ENCODE peak calls at places on chromosomes 12 and 14, in five cellular contexts. I, C, U, H and R are unnamed samples.
A peak's percentile ranks its signal among the peaks of the same experiment; 100 is the strongest.

GRCh38 chr12:6639151-6639773 is 3.5 kb upstream of the LPAR5 start:
- DNase-seq in I (no peak), C (no peak), U (no peak), H (peak; percentile 82), R (no peak)

GRCh38 chr12:56801661-56802622 is 38.8 kb downstream of the HSD17B6 start:
- DNase-seq in I (no peak), C (no peak), U (no peak), H (no peak), R (peak; percentile 31)

GRCh38 chr12:17809206-17809605 is 280.8 kb downstream of the RERGL start:
- DNase-seq in I (no peak), C (no peak), U (no peak), H (no peak), R (no peak)

GRCh38 chr12:38053113-38053512 is 263.5 kb upstream of the ALG10B start:
- DNase-seq in I (no peak), C (no peak), U (no peak), H (no peak), R (no peak)

GRCh38 chr14:99055816-99056215 is 216.2 kb downstream of the BCL11B start:
- DNase-seq in I (peak; percentile 34), C (no peak), U (no peak), H (no peak), R (no peak)

GRCh38 chr12:58496411-58496810 is 423.9 kb downstream of the LRIG3 start:
- DNase-seq in I (no peak), C (no peak), U (no peak), H (no peak), R (no peak)

GRCh38 chr12:114166360-114166759 is 200.2 kb upstream of the RBM19 start:
- DNase-seq in I (no peak), C (no peak), U (no peak), H (peak; percentile 43), R (peak; percentile 61)

GRCh38 chr14:46490150-46490769 is 161.3 kb downstream of the RPL10L start:
- DNase-seq in I (no peak), C (peak; percentile 52), U (no peak), H (no peak), R (peak; percentile 59)

GRCh38 chr14:98959410-98959809 is 312.6 kb downstream of the BCL11B start:
- DNase-seq in I (no peak), C (no peak), U (no peak), H (no peak), R (no peak)

GRCh38 chr12:124436366-124436765 is 131.0 kb downstream of the NCOR2 start:
- DNase-seq in I (no peak), C (no peak), U (no peak), H (peak; percentile 17), R (no peak)

GRCh38 chr12:1204581-1205121 is 213.6 kb downstream of the ERC1 start:
- DNase-seq in I (no peak), C (peak; percentile 56), U (no peak), H (no peak), R (no peak)

GRCh38 chr12:54586620-54587019 is 1.8 kb downstream of the PPP1R1A start:
- DNase-seq in I (no peak), C (no peak), U (no peak), H (no peak), R (no peak)

GRCh38 chr14:68476212-68476964 is 316.5 kb downstream of the ZFP36L1 start:
- DNase-seq in I (peak; percentile 86), C (peak; percentile 93), U (no peak), H (no peak), R (peak; percentile 8)

GRCh38 chr12:53290661-53291060 is 4.7 kb upstream of the PFDN5 start:
- DNase-seq in I (no peak), C (no peak), U (no peak), H (no peak), R (no peak)

GRCh38 chr14:104293851-104294627 is 155.7 kb downstream of the KIF26A start:
- DNase-seq in I (no peak), C (no peak), U (no peak), H (no peak), R (no peak)

GRCh38 chr14:97640031-97640430 is 842.8 kb downstream of the VRK1 start:
- DNase-seq in I (no peak), C (no peak), U (no peak), H (no peak), R (no peak)

GRCh38 chr12:27521066-27521465 is 2.9 kb upstream of the PPFIBP1 start:
- DNase-seq in I (no peak), C (no peak), U (no peak), H (peak; percentile 36), R (peak; percentile 52)

GRCh38 chr12:54126696-54127537 is 61.9 kb downstream of the SMUG1 start:
- DNase-seq in I (peak; percentile 35), C (no peak), U (no peak), H (no peak), R (peak; percentile 24)

GRCh38 chr12:3464561-3464960 is 26.4 kb upstream of the PRMT8 start:
- DNase-seq in I (no peak), C (no peak), U (no peak), H (no peak), R (no peak)

GRCh38 chr14:77003960-77004710 is 24.4 kb downstream of the IRF2BPL start:
- DNase-seq in I (no peak), C (no peak), U (no peak), H (no peak), R (no peak)

GRCh38 chr14:45526715-45527549 is 273.9 kb upstream of the MIS18BP1 start:
- DNase-seq in I (no peak), C (peak; percentile 1), U (no peak), H (peak; percentile 4), R (peak; percentile 62)

GRCh38 chr12:49643961-49644619 is 20.7 kb downstream of the PRPF40B start:
- DNase-seq in I (no peak), C (no peak), U (no peak), H (no peak), R (no peak)

GRCh38 chr12:49643135-49643534 is 19.8 kb downstream of the PRPF40B start:
- DNase-seq in I (no peak), C (no peak), U (no peak), H (no peak), R (no peak)

GRCh38 chr12:49644620-49644994 is 21.2 kb downstream of the PRPF40B start:
- DNase-seq in I (peak; percentile 86), C (peak; percentile 27), U (peak; percentile 75), H (peak; percentile 83), R (peak; percentile 84)

GRCh38 chr12:49641748-49642369 is 18.5 kb downstream of the PRPF40B start:
- DNase-seq in I (no peak), C (no peak), U (no peak), H (no peak), R (no peak)

DNA sequence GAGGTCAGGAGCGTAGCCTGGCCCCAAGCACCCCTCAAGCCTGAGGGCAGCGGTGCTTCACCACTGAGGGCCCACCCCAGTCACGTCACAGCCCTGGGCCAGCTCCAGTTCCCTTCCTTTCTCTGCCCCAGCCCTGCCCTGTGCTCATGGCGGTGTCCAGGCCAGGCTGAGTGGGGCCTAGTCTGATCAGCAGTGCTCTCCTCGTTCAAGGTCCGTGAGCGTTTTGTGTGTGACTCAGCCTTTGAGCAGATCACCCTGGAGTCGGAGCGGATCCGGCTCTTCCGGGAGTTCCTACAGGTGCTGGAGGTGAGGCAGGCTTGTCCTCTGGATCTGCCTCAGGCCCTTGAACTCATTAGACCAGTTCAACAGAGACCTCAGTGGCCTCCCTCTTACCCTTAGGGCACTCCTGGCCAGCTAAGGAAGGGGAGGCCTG is 19.0 kb downstream of the PRPF40B start:
- DNase-seq in I (no peak), C (no peak), U (no peak), H (no peak), R (no peak)
- TF ChIP-seq CTCF in I (no peak), C (no peak), U (no peak), H (no peak), R (no peak)

GRCh38 chr14:61213930-61214329 is 67.2 kb downstream of the TMEM30B start:
- DNase-seq in I (no peak), C (no peak), U (no peak), H (no peak), R (no peak)

GRCh38 chr14:61211476-61212262 is 69.5 kb downstream of the TMEM30B start:
- DNase-seq in I (no peak), C (no peak), U (no peak), H (no peak), R (peak; percentile 5)

GRCh38 chr14:61212546-61212945 is 68.6 kb downstream of the TMEM30B start:
- DNase-seq in I (no peak), C (no peak), U (no peak), H (no peak), R (no peak)

GRCh38 chr14:61215222-61216010 is 65.7 kb downstream of the TMEM30B start:
- DNase-seq in I (no peak), C (no peak), U (no peak), H (no peak), R (no peak)

DNA sequence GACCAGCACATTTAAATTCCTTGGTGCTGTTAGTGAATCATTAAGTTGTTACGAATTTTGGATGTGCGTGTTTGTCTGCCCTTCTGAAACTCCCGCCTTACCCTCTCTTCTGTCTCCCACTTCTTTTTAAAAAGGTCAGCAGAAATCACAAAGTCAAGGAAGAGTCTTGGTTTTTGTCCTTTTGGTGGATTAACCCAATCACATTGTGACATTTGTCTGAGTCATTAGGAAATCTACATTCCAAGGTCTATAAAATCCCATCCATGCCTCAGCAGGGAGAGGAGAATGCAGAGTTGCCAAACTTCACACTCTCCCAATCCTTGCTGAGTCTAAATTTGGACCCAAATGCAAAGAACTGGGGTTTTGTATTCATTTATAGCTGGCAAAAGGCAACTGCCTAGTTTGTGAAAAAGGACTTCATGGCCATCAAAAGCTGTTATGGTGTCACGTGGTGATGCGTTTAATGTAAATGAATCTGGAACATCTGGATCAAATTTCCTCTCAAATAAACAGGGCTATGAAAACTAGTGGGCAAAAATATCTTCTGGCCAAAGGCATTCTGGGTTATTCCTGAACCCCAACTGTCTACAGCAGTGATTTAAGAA is 67.9 kb downstream of the TMEM30B start:
- DNase-seq in I (no peak), C (no peak), U (no peak), H (no peak), R (no peak)
- H3K4me3 ChIP-seq in I (no peak overlapping the region), C (no peak overlapping the region), U (no peak overlapping the region), H (no peak overlapping the region), R (no peak overlapping the region)

GRCh38 chr14:22158560-22158959 is 430.5 kb downstream of the DAD1 start:
- DNase-seq in I (no peak), C (no peak), U (no peak), H (no peak), R (no peak)

GRCh38 chr14:22159968-22160367 is 429.1 kb downstream of the DAD1 start:
- DNase-seq in I (no peak), C (no peak), U (no peak), H (no peak), R (peak; percentile 8)

GRCh38 chr14:22159049-22159448 is 430.0 kb downstream of the DAD1 start:
- DNase-seq in I (no peak), C (no peak), U (peak; percentile 5), H (no peak), R (peak; percentile 4)

GRCh38 chr14:22164616-22165015 is 424.4 kb downstream of the DAD1 start:
- DNase-seq in I (no peak), C (no peak), U (no peak), H (no peak), R (no peak)

DNA sequence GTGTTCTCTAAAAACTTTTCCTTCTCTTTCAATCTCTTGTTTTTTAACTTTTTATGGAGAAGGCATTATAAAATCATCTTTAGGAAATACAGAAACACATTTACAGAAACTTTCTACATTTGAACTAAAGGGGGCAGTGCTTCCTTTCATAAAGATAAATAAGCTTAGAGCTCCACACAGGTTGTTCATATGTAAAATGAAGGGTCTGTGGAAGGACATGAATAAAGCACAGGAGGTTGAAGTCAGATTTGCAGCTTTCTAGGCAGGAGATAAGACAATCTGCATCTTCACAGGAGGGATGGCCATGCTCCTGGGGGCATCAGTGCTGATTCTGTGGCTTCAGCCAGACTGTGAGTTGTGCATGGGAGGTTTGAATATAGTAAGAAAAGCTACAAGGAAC is 426.0 kb downstream of the DAD1 start:
- DNase-seq in I (no peak), C (no peak), U (no peak), H (no peak), R (peak; percentile 25)
- TF ChIP-seq CTCF in I (no peak), C (peak; percentile 28), U (no peak), H (peak; percentile 7), R (peak; percentile 9)

GRCh38 chr12:131736807-131737484 is 26.1 kb downstream of the SFSWAP start:
- DNase-seq in I (no peak), C (no peak), U (no peak), H (no peak), R (no peak)
- H3K4me3 ChIP-seq in I (no peak overlapping the region), C (no peak overlapping the region), U (no peak overlapping the region), H (no peak overlapping the region), R (no peak overlapping the region)